ENCODE peak calls at places on chromosomes 6 and 20, in six cellular contexts. One of them, this sample, is unnamed.

GRCh38 chr6:81751388-81752083 is 945 bp downstream of the TENT5A start:
- DNase-seq in DMS 273 treated with DMSO at 0.1 percent for 48 hours: no peak
- DNase-seq in choroid plexus epithelial cell: peak; percentile 47
- DNase-seq in GM12865: no peak
- DNase-seq in NCI-H446: no peak
- DNase-seq in brain microvascular endothelial cell: peak; percentile 22
- DNase-seq in this sample: peak; percentile 36

GRCh38 chr6:46963039-46963438 is 41.3 kb upstream of the ADGRF5 start:
- DNase-seq in brain microvascular endothelial cell: no peak
- DNase-seq in DMS 273 treated with DMSO at 0.1 percent for 48 hours: no peak
- DNase-seq in GM12865: no peak
- DNase-seq in NCI-H446: no peak
- DNase-seq in choroid plexus epithelial cell: no peak
- DNase-seq in this sample: no peak

GRCh38 chr6:5087389-5087788 is 2.2 kb downstream of the PPP1R3G start:
- DNase-seq in GM12865: no peak
- DNase-seq in NCI-H446: no peak
- DNase-seq in choroid plexus epithelial cell: no peak
- DNase-seq in brain microvascular endothelial cell: no peak
- DNase-seq in DMS 273 treated with DMSO at 0.1 percent for 48 hours: no peak
- DNase-seq in this sample: no peak

GRCh38 chr6:70813885-70814284 is 143.0 kb downstream of the B3GAT2 start:
- DNase-seq in GM12865: no peak
- DNase-seq in choroid plexus epithelial cell: no peak
- DNase-seq in brain microvascular endothelial cell: no peak
- DNase-seq in NCI-H446: no peak
- DNase-seq in DMS 273 treated with DMSO at 0.1 percent for 48 hours: no peak
- DNase-seq in this sample: no peak

GRCh38 chr20:18058661-18059467 is 1.1 kb upstream of the OVOL2 start:
- DNase-seq in choroid plexus epithelial cell: no peak
- DNase-seq in NCI-H446: no peak
- DNase-seq in brain microvascular endothelial cell: no peak
- DNase-seq in GM12865: no peak
- DNase-seq in DMS 273 treated with DMSO at 0.1 percent for 48 hours: no peak
- DNase-seq in this sample: no peak

GRCh38 chr6:123091896-123092271 is 95.8 kb downstream of the CLVS2 start:
- DNase-seq in GM12865: no peak
- DNase-seq in brain microvascular endothelial cell: no peak
- DNase-seq in DMS 273 treated with DMSO at 0.1 percent for 48 hours: no peak
- DNase-seq in choroid plexus epithelial cell: no peak
- DNase-seq in NCI-H446: no peak
- DNase-seq in this sample: no peak

GRCh38 chr6:20021795-20022194 is 184.6 kb downstream of the ID4 start:
- DNase-seq in choroid plexus epithelial cell: no peak
- DNase-seq in brain microvascular endothelial cell: no peak
- DNase-seq in GM12865: no peak
- DNase-seq in DMS 273 treated with DMSO at 0.1 percent for 48 hours: no peak
- DNase-seq in NCI-H446: no peak
- DNase-seq in this sample: no peak

GRCh38 chr6:89368107-89368506 is 15.6 kb upstream of the UBE2J1 start:
- DNase-seq in choroid plexus epithelial cell: peak; percentile 73
- DNase-seq in GM12865: peak; percentile 73
- DNase-seq in brain microvascular endothelial cell: peak; percentile 46
- DNase-seq in NCI-H446: peak; percentile 70
- DNase-seq in DMS 273 treated with DMSO at 0.1 percent for 48 hours: no peak
- DNase-seq in this sample: peak; percentile 69

GRCh38 chr20:1721687-1722512 is 64.3 kb upstream of the SIRPG start:
- DNase-seq in NCI-H446: no peak
- DNase-seq in GM12865: peak; percentile 68
- DNase-seq in choroid plexus epithelial cell: no peak
- DNase-seq in DMS 273 treated with DMSO at 0.1 percent for 48 hours: no peak
- DNase-seq in brain microvascular endothelial cell: no peak
- DNase-seq in this sample: peak; percentile 54

GRCh38 chr6:138550346-138550767 is 51.1 kb upstream of the NHSL1 start:
- DNase-seq in GM12865: no peak
- DNase-seq in choroid plexus epithelial cell: no peak
- DNase-seq in NCI-H446: no peak
- DNase-seq in DMS 273 treated with DMSO at 0.1 percent for 48 hours: no peak
- DNase-seq in brain microvascular endothelial cell: no peak
- DNase-seq in this sample: no peak

GRCh38 chr6:52931351-52931750 is 21.9 kb upstream of the GSTA3 start:
- DNase-seq in brain microvascular endothelial cell: no peak
- DNase-seq in choroid plexus epithelial cell: no peak
- DNase-seq in DMS 273 treated with DMSO at 0.1 percent for 48 hours: no peak
- DNase-seq in NCI-H446: no peak
- DNase-seq in GM12865: no peak
- DNase-seq in this sample: no peak

GRCh38 chr20:13813910-13814309 is 29.1 kb downstream of the NDUFAF5 start:
- DNase-seq in brain microvascular endothelial cell: no peak
- DNase-seq in GM12865: no peak
- DNase-seq in NCI-H446: no peak
- DNase-seq in choroid plexus epithelial cell: no peak
- DNase-seq in DMS 273 treated with DMSO at 0.1 percent for 48 hours: no peak
- DNase-seq in this sample: no peak

GRCh38 chr6:142846883-142847287 is 98.1 kb downstream of the HIVEP2 start:
- DNase-seq in NCI-H446: peak; percentile 22
- DNase-seq in choroid plexus epithelial cell: peak; percentile 95
- DNase-seq in GM12865: peak; percentile 78
- DNase-seq in brain microvascular endothelial cell: peak; percentile 95
- DNase-seq in DMS 273 treated with DMSO at 0.1 percent for 48 hours: no peak
- DNase-seq in this sample: no peak

GRCh38 chr6:166237611-166238010 is 70.0 kb upstream of the TBXT start:
- DNase-seq in GM12865: no peak
- DNase-seq in choroid plexus epithelial cell: no peak
- DNase-seq in NCI-H446: no peak
- DNase-seq in brain microvascular endothelial cell: no peak
- DNase-seq in DMS 273 treated with DMSO at 0.1 percent for 48 hours: no peak
- DNase-seq in this sample: no peak

GRCh38 chr6:13373488-13373886 is 45.1 kb upstream of the TBC1D7 start:
- DNase-seq in brain microvascular endothelial cell: no peak
- DNase-seq in choroid plexus epithelial cell: peak; percentile 45
- DNase-seq in NCI-H446: no peak
- DNase-seq in GM12865: no peak
- DNase-seq in DMS 273 treated with DMSO at 0.1 percent for 48 hours: no peak
- DNase-seq in this sample: no peak

GRCh38 chr6:88982720-88983119 is 19.3 kb upstream of the RNGTT start:
- DNase-seq in brain microvascular endothelial cell: peak; percentile 48
- DNase-seq in DMS 273 treated with DMSO at 0.1 percent for 48 hours: peak; percentile 30
- DNase-seq in choroid plexus epithelial cell: peak; percentile 85
- DNase-seq in NCI-H446: peak; percentile 57
- DNase-seq in GM12865: peak; percentile 66
- DNase-seq in this sample: peak; percentile 33

GRCh38 chr20:61308171-61308795 is 56.2 kb downstream of the CDH4 start:
- DNase-seq in NCI-H446: no peak
- DNase-seq in choroid plexus epithelial cell: no peak
- DNase-seq in brain microvascular endothelial cell: no peak
- DNase-seq in DMS 273 treated with DMSO at 0.1 percent for 48 hours: no peak
- DNase-seq in GM12865: no peak
- DNase-seq in this sample: no peak

GRCh38 chr6:14849224-14849623 is 396.6 kb upstream of the JARID2 start:
- DNase-seq in brain microvascular endothelial cell: no peak
- DNase-seq in GM12865: no peak
- DNase-seq in DMS 273 treated with DMSO at 0.1 percent for 48 hours: no peak
- DNase-seq in NCI-H446: no peak
- DNase-seq in choroid plexus epithelial cell: no peak
- DNase-seq in this sample: no peak

GRCh38 chr6:143536461-143536865 is 24.9 kb upstream of the FUCA2 start:
- DNase-seq in brain microvascular endothelial cell: no peak
- DNase-seq in GM12865: peak; percentile 61
- DNase-seq in choroid plexus epithelial cell: peak; percentile 27
- DNase-seq in DMS 273 treated with DMSO at 0.1 percent for 48 hours: no peak
- DNase-seq in NCI-H446: no peak
- DNase-seq in this sample: peak; percentile 68

GRCh38 chr6:44667668-44668390 is 280.3 kb downstream of the CDC5L start:
- DNase-seq in GM12865: peak; percentile 63
- DNase-seq in choroid plexus epithelial cell: peak; percentile 23
- DNase-seq in brain microvascular endothelial cell: no peak
- DNase-seq in DMS 273 treated with DMSO at 0.1 percent for 48 hours: no peak
- DNase-seq in NCI-H446: peak; percentile 26
- DNase-seq in this sample: peak; percentile 58

GRCh38 chr6:81023007-81023582 is 729.4 kb downstream of the TENT5A start:
- DNase-seq in NCI-H446: no peak
- DNase-seq in GM12865: no peak
- DNase-seq in brain microvascular endothelial cell: no peak
- DNase-seq in DMS 273 treated with DMSO at 0.1 percent for 48 hours: no peak
- DNase-seq in choroid plexus epithelial cell: peak; percentile 7
- DNase-seq in this sample: no peak

GRCh38 chr6:163414367-163415175 is at the start of gene QKI:
- DNase-seq in DMS 273 treated with DMSO at 0.1 percent for 48 hours: peak; percentile 12
- DNase-seq in GM12865: peak; percentile 88
- DNase-seq in choroid plexus epithelial cell: peak; percentile 76
- DNase-seq in NCI-H446: peak; percentile 34
- DNase-seq in brain microvascular endothelial cell: no peak
- DNase-seq in this sample: peak; percentile 83

GRCh38 chr6:96301781-96302180 is 219.8 kb upstream of the UFL1 start:
- DNase-seq in GM12865: no peak
- DNase-seq in DMS 273 treated with DMSO at 0.1 percent for 48 hours: no peak
- DNase-seq in brain microvascular endothelial cell: no peak
- DNase-seq in NCI-H446: no peak
- DNase-seq in choroid plexus epithelial cell: no peak
- DNase-seq in this sample: no peak

GRCh38 chr6:144661101-144661806 is 376.1 kb downstream of the UTRN start:
- DNase-seq in DMS 273 treated with DMSO at 0.1 percent for 48 hours: no peak
- DNase-seq in GM12865: no peak
- DNase-seq in brain microvascular endothelial cell: no peak
- DNase-seq in NCI-H446: no peak
- DNase-seq in choroid plexus epithelial cell: no peak
- DNase-seq in this sample: no peak

GRCh38 chr6:109295109-109295765 is 87.0 kb downstream of the CD164 start:
- DNase-seq in GM12865: no peak
- DNase-seq in choroid plexus epithelial cell: no peak
- DNase-seq in NCI-H446: no peak
- DNase-seq in brain microvascular endothelial cell: no peak
- DNase-seq in DMS 273 treated with DMSO at 0.1 percent for 48 hours: no peak
- DNase-seq in this sample: no peak

GRCh38 chr6:100126682-100127484 is 132.9 kb upstream of the MCHR2 start:
- DNase-seq in NCI-H446: no peak
- DNase-seq in brain microvascular endothelial cell: no peak
- DNase-seq in choroid plexus epithelial cell: peak; percentile 8
- DNase-seq in DMS 273 treated with DMSO at 0.1 percent for 48 hours: no peak
- DNase-seq in GM12865: peak; percentile 51
- DNase-seq in this sample: no peak

GRCh38 chr6:110628330-110628729 is 151.9 kb upstream of the SLC22A16 start:
- DNase-seq in choroid plexus epithelial cell: peak; percentile 75
- DNase-seq in NCI-H446: no peak
- DNase-seq in DMS 273 treated with DMSO at 0.1 percent for 48 hours: no peak
- DNase-seq in GM12865: no peak
- DNase-seq in brain microvascular endothelial cell: peak; percentile 77
- DNase-seq in this sample: no peak

GRCh38 chr20:36173451-36173933 is 19.0 kb downstream of the EPB41L1 start:
- DNase-seq in choroid plexus epithelial cell: peak; percentile 46
- DNase-seq in brain microvascular endothelial cell: peak; percentile 10
- DNase-seq in NCI-H446: no peak
- DNase-seq in DMS 273 treated with DMSO at 0.1 percent for 48 hours: no peak
- DNase-seq in GM12865: peak; percentile 18
- DNase-seq in this sample: peak; percentile 14

GRCh38 chr6:38722037-38722436 is 6.9 kb downstream of the DNAH8 start:
- DNase-seq in GM12865: no peak
- DNase-seq in brain microvascular endothelial cell: no peak
- DNase-seq in DMS 273 treated with DMSO at 0.1 percent for 48 hours: no peak
- DNase-seq in choroid plexus epithelial cell: no peak
- DNase-seq in NCI-H446: no peak
- DNase-seq in this sample: no peak